ENCODE peak calls at places on chromosomes 12 and 14, in nine cellular contexts. W is HCEC 1CT; P is RCC 7860; H is T1000; S is WERI-Rb-1; O is NCI-H510A; D is T-helper 9 cell; G is CD8-positive, alpha-beta memory T cell; R is kidney tubule cell. A is an unnamed sample.

GRCh38 chr12:13135336-13136178 is 32.1 kb upstream of the GSG1 start:
- DNase-seq in D (no peak), P (peak; percentile 88), R (peak; percentile 98), H (peak; percentile 59), W (peak; percentile 87), O (no peak), G (no peak), S (no peak), A (peak; percentile 80)

GRCh38 chr14:59406454-59407245 is 58.5 kb downstream of the GPR135 start:
- DNase-seq in P (no peak), G (no peak), S (no peak), R (no peak), O (no peak), H (no peak), W (no peak), D (no peak), A (no peak)

GRCh38 chr14:44428239-44428924 is 78.7 kb downstream of the FSCB start:
- DNase-seq in G (no peak), P (no peak), O (no peak), R (no peak), H (no peak), S (no peak), W (no peak), D (no peak), A (no peak)

GRCh38 chr14:61419201-61419600 is 97.8 kb downstream of the PRKCH start:
- DNase-seq in W (no peak), O (no peak), H (no peak), S (no peak), D (no peak), R (no peak), P (no peak), G (no peak), A (no peak)

GRCh38 chr12:2642176-2642892 is 152.4 kb upstream of the FKBP4 start:
- DNase-seq in S (no peak), G (no peak), H (no peak), R (no peak), W (no peak), O (no peak), P (no peak), D (no peak), A (no peak)

GRCh38 chr14:66141733-66142132 is 344.4 kb upstream of the CCDC196 start:
- DNase-seq in G (no peak), S (no peak), O (no peak), H (no peak), W (no peak), R (no peak), D (no peak), P (no peak), A (no peak)

GRCh38 chr12:92226036-92226661 is 80.5 kb upstream of the BTG1 start:
- DNase-seq in O (no peak), D (no peak), S (no peak), W (no peak), R (no peak), G (no peak), H (no peak), P (no peak), A (no peak)

GRCh38 chr12:47828967-47829482 is 9.3 kb upstream of the HDAC7 start:
- DNase-seq in R (peak; percentile 87), S (no peak), D (no peak), O (no peak), H (peak; percentile 83), G (no peak), W (peak; percentile 65), P (no peak), A (no peak)

GRCh38 chr12:132502149-132502881 is 12.4 kb downstream of the FBRSL1 start:
- DNase-seq in R (no peak), W (no peak), O (no peak), H (no peak), P (no peak), S (peak; percentile 77), D (no peak), G (no peak), A (no peak)

GRCh38 chr12:23335593-23335992 is 613.9 kb downstream of the SOX5 start:
- DNase-seq in O (no peak), H (no peak), D (no peak), R (no peak), W (no peak), G (no peak), P (no peak), S (no peak), A (no peak)

GRCh38 chr12:116136340-116136739 is 141.2 kb downstream of the MED13L start:
- DNase-seq in S (no peak), H (no peak), W (peak; percentile 75), R (peak; percentile 35), P (no peak), D (no peak), G (no peak), O (no peak), A (no peak)

GRCh38 chr12:40819427-40820108 is 127.3 kb downstream of the CNTN1 start:
- DNase-seq in G (no peak), P (no peak), O (peak; percentile 7), R (no peak), W (no peak), S (peak; percentile 98), H (no peak), D (no peak), A (no peak)

GRCh38 chr14:55131782-55132181 is 2.7 kb downstream of the LGALS3 start:
- DNase-seq in P (no peak), R (peak; percentile 25), O (no peak), D (no peak), S (no peak), W (no peak), H (no peak), G (no peak), A (no peak)

GRCh38 chr12:67593041-67593870 is 55.3 kb upstream of the DYRK2 start:
- DNase-seq in H (no peak), G (no peak), O (peak; percentile 83), D (no peak), S (no peak), P (peak; percentile 27), W (peak; percentile 5), R (peak; percentile 83), A (peak; percentile 7)

GRCh38 chr12:66620026-66620425 is 58.9 kb downstream of the GRIP1 start:
- DNase-seq in R (peak; percentile 30), G (no peak), W (no peak), H (no peak), O (no peak), D (no peak), S (no peak), P (no peak), A (no peak)

GRCh38 chr14:56056031-56056430 is 62.2 kb upstream of the PELI2 start:
- DNase-seq in O (no peak), P (no peak), S (no peak), G (no peak), W (no peak), D (no peak), R (no peak), H (no peak), A (no peak)

GRCh38 chr14:56996721-56997399 is 186.6 kb upstream of the OTX2 start:
- DNase-seq in R (no peak), G (no peak), S (peak; percentile 23), O (peak; percentile 59), W (no peak), P (no peak), D (no peak), H (no peak), A (no peak)

GRCh38 chr14:76951149-76951548 is 77.4 kb downstream of the IRF2BPL start:
- DNase-seq in S (no peak), D (no peak), O (no peak), G (no peak), R (no peak), H (no peak), P (no peak), W (no peak), A (no peak)

GRCh38 chr12:42855362-42855950 is 265.9 kb upstream of the PRICKLE1 start:
- DNase-seq in H (no peak), W (no peak), G (no peak), O (no peak), P (no peak), R (no peak), D (no peak), S (no peak), A (no peak)

GRCh38 chr14:101845896-101846295 is 84.4 kb downstream of the PPP2R5C start:
- DNase-seq in G (no peak), H (no peak), P (no peak), W (no peak), R (no peak), D (no peak), S (no peak), O (no peak), A (no peak)

GRCh38 chr12:57106021-57106708 is 5.0 kb downstream of the STAT6 start:
- DNase-seq in H (no peak), O (no peak), G (no peak), P (no peak), D (no peak), R (no peak), S (no peak), W (no peak), A (no peak)

GRCh38 chr14:89912667-89913211 is 41.8 kb downstream of the EFCAB11 start:
- DNase-seq in R (peak; percentile 93), D (no peak), S (no peak), O (no peak), W (peak; percentile 97), G (no peak), H (peak; percentile 54), P (peak; percentile 46), A (peak; percentile 99)

GRCh38 chr14:51453869-51454268 is 197.8 kb upstream of the FRMD6 start:
- DNase-seq in P (peak; percentile 56), D (no peak), H (peak; percentile 27), W (no peak), G (no peak), S (no peak), R (peak; percentile 83), O (no peak), A (no peak)

GRCh38 chr12:80154261-80154660 is 54.9 kb downstream of the OTOGL start:
- DNase-seq in R (no peak), O (no peak), W (no peak), G (no peak), P (no peak), D (no peak), H (no peak), S (no peak), A (no peak)

GRCh38 chr12:13234045-13234641 is 37.6 kb downstream of the EMP1 start:
- DNase-seq in W (peak; percentile 55), S (peak; percentile 56), D (peak; percentile 25), O (no peak), G (peak; percentile 6), P (peak; percentile 16), H (peak; percentile 23), R (peak; percentile 60), A (peak; percentile 57)

GRCh38 chr12:68530965-68531364 is 79.7 kb upstream of the RAP1B start:
- DNase-seq in R (peak; percentile 35), G (no peak), P (peak; percentile 4), W (peak; percentile 41), O (no peak), S (no peak), D (no peak), H (peak; percentile 65), A (peak; percentile 86)

GRCh38 chr14:71060274-71060673 is 153.0 kb downstream of the PCNX1 start:
- DNase-seq in P (no peak), D (no peak), H (no peak), O (no peak), W (no peak), S (no peak), G (no peak), R (no peak), A (no peak)

GRCh38 chr12:112170971-112171596 is 45.7 kb downstream of the TRAFD1 start:
- DNase-seq in G (no peak), H (no peak), W (no peak), D (no peak), O (no peak), R (no peak), P (no peak), S (no peak), A (no peak)

GRCh38 chr12:9869307-9870161 is at the start of gene CLEC2B:
- DNase-seq in R (peak; percentile 55), W (peak; percentile 97), O (no peak), P (peak; percentile 47), H (no peak), D (no peak), G (peak; percentile 59), S (no peak), A (peak; percentile 71)

GRCh38 chr14:29282169-29282568 is 515.6 kb downstream of the FOXG1 start:
- DNase-seq in O (no peak), P (no peak), R (peak; percentile 4), H (no peak), D (no peak), W (peak; percentile 62), S (no peak), G (no peak), A (peak; percentile 6)

GRCh38 chr12:21860128-21860527 is 81.1 kb downstream of the ABCC9 start:
- DNase-seq in W (no peak), D (no peak), P (no peak), O (no peak), H (no peak), G (no peak), R (no peak), S (no peak), A (no peak)

A was measured in stromal cell of bone marrow.